ENCODE peak calls at places on chromosomes 13 and 19, in nine cellular contexts. I, Y, Q, V, L, N, H, O and J are unnamed samples.

GRCh38 chr13:111239754-111240670 is 80.4 kb upstream of the TEX29 start:
- DNase-seq in H (no peak), L (no peak), Q (no peak), V (no peak), Y (no peak), I (no peak), O (no peak), N (no peak), J (peak)

GRCh38 chr13:112545866-112546265 is 42.1 kb downstream of the TUBGCP3 start:
- DNase-seq in H (no peak), I (peak), N (no peak), O (no peak), Q (no peak), L (no peak), V (no peak), Y (peak), J (peak)

GRCh38 chr13:32019612-32020233 is 11.9 kb upstream of the FRY start:
- DNase-seq in L (peak), I (peak), N (no peak), Q (no peak), H (no peak), V (peak), Y (peak), O (no peak), J (peak)

GRCh38 chr13:109868583-109869311 is 82.4 kb upstream of the IRS2 start:
- DNase-seq in Y (peak), V (no peak), L (no peak), N (no peak), I (peak), O (no peak), H (no peak), Q (no peak), J (peak)

GRCh38 chr19:34120846-34121639 is 51.3 kb upstream of the LSM14A start:
- DNase-seq in I (peak), Q (no peak), L (peak), O (peak), V (no peak), N (no peak), Y (peak), H (no peak), J (no peak)

GRCh38 chr13:99269627-99270252 is 11.6 kb upstream of the GPR18 start:
- DNase-seq in H (no peak), L (no peak), N (no peak), O (no peak), Q (no peak), V (peak), Y (peak), I (peak), J (peak)

GRCh38 chr13:33194820-33195692 is 90.5 kb downstream of the STARD13 start:
- DNase-seq in L (no peak), N (no peak), Q (peak), H (no peak), Y (peak), V (no peak), I (peak), O (no peak), J (peak)

GRCh38 chr19:29966594-29967249 is 24.7 kb downstream of the URI1 start:
- DNase-seq in Q (no peak), V (no peak), O (no peak), I (no peak), N (no peak), H (no peak), L (no peak), Y (peak), J (no peak)

GRCh38 chr19:44807652-44808462 is 1.0 kb upstream of the BCAM start:
- DNase-seq in N (no peak), H (no peak), L (no peak), O (no peak), Q (no peak), V (no peak), I (peak), Y (peak), J (peak)

GRCh38 chr13:100646871-100647270 is 27.7 kb downstream of the TMTC4 start:
- DNase-seq in H (no peak), Y (no peak), O (no peak), Q (no peak), N (no peak), L (no peak), V (no peak), I (no peak), J (no peak)

GRCh38 chr19:32519023-32519422 is 62.0 kb upstream of the PDCD5 start:
- DNase-seq in N (no peak), Y (peak), L (no peak), H (no peak), V (no peak), Q (no peak), I (no peak), O (no peak), J (peak)

GRCh38 chr13:28373803-28374202 is 121.1 kb downstream of the FLT1 start:
- DNase-seq in L (no peak), Y (no peak), Q (no peak), O (no peak), H (no peak), N (no peak), I (no peak), V (no peak), J (no peak)

GRCh38 chr19:14413765-14414171 is 5.4 kb downstream of the DDX39A start:
- DNase-seq in Y (peak), V (no peak), N (peak), I (peak), L (no peak), Q (no peak), H (no peak), O (no peak), J (no peak)

GRCh38 chr13:85140192-85140591 is 659.0 kb downstream of the SLITRK6 start:
- DNase-seq in Y (no peak), N (no peak), I (no peak), L (no peak), V (no peak), H (no peak), Q (no peak), O (no peak), J (no peak)

GRCh38 chr19:491146-491741 is 5.0 kb upstream of the MADCAM1 start:
- DNase-seq in L (no peak), H (no peak), N (no peak), V (no peak), O (no peak), I (no peak), Q (no peak), Y (no peak), J (no peak)

GRCh38 chr13:32530841-32531253 is 7.7 kb downstream of the N4BP2L2 start:
- DNase-seq in I (peak), H (no peak), V (no peak), O (no peak), Q (no peak), N (no peak), Y (peak), L (peak), J (peak)

GRCh38 chr19:18520848-18521691 is 800 bp downstream of the ELL start:
- DNase-seq in Q (no peak), I (no peak), H (peak), N (no peak), V (no peak), O (no peak), Y (no peak), L (no peak), J (no peak)